ENCODE peak calls at places on chromosome 5, in seven cellular contexts. B is T-helper 2 cell; T is stimulated activated CD8-positive, alpha-beta memory T cell treated with anti-CD3 and anti-CD28 coated beads, Interleukin-15, amount 100 ng/mL, for 4 hours; M is EL; Y is mucosa of descending colon; L is naive B cell; C is colonic mucosa. Z is an unnamed sample.

GRCh38 chr5:172678902-172679301 is 37.8 kb downstream of the NEURL1B start:
- DNase-seq in B (no peak), M (no peak), T (no peak), Y (peak; percentile 62), L (no peak), C (no peak), Z (no peak)

GRCh38 chr5:104372796-104373195 is 810.2 kb upstream of the NUDT12 start:
- DNase-seq in T (no peak), C (no peak), L (no peak), Y (no peak), M (no peak), B (no peak), Z (no peak)

GRCh38 chr5:131627466-131627865 is 7.6 kb downstream of the RAPGEF6 start:
- DNase-seq in C (no peak), T (no peak), Y (no peak), M (no peak), L (no peak), B (no peak), Z (no peak)

GRCh38 chr5:128227984-128228383 is 144.4 kb downstream of the SLC12A2 start:
- DNase-seq in C (no peak), T (no peak), M (peak; percentile 80), L (no peak), Y (no peak), B (no peak), Z (no peak)

GRCh38 chr5:129074903-129075302 is 19.6 kb upstream of the ISOC1 start:
- DNase-seq in L (no peak), M (no peak), T (no peak), B (no peak), C (no peak), Y (no peak), Z (no peak)

GRCh38 chr5:71663166-71663565 is 55.9 kb upstream of the CARTPT start:
- DNase-seq in B (no peak), L (no peak), Y (no peak), T (no peak), M (no peak), C (no peak), Z (no peak)

GRCh38 chr5:110018509-110018908 is 328.8 kb downstream of the MAN2A1 start:
- DNase-seq in T (no peak), Y (no peak), C (no peak), L (no peak), B (no peak), M (no peak), Z (no peak)

GRCh38 chr5:147911427-147911826 is 5.1 kb upstream of the C5orf46 start:
- DNase-seq in C (no peak), M (no peak), Y (no peak), B (no peak), L (no peak), T (no peak), Z (no peak)

GRCh38 chr5:82785941-82786340 is 291.3 kb downstream of the TMEM167A start:
- DNase-seq in C (no peak), Y (peak; percentile 10), L (no peak), T (no peak), M (no peak), B (no peak), Z (no peak)